ENCODE peak calls at places on chromosomes 4 and X, in eight cellular contexts. Q is NCI-H1105 treated with DMSO at 0.1 percent for 48 hours; A is mucosa of gallbladder; K is NB4; U is activated CD8-positive, alpha-beta T cell treated with anti-CD3 and anti-CD28 coated beads for 36 hours; S is neuronal stem cell; L is CD8-positive, alpha-beta T cell; I is SW480. F is an unnamed sample.

GRCh38 chrX:113009837-113010236 is 169.2 kb upstream of the AMOT start:
- DNase-seq in Q (no peak), A (no peak), K (no peak), U (no peak), S (no peak), L (no peak), I (no peak), F (no peak)

GRCh38 chr4:169446824-169447223 is 165.6 kb downstream of the NEK1 start:
- DNase-seq in Q (no peak), A (no peak), K (no peak), U (no peak), S (no peak), L (no peak), I (no peak), F (no peak)

GRCh38 chr4:37682701-37683401 is 3.3 kb downstream of the RELL1 start:
- DNase-seq in Q (no peak), A (no peak), K (peak; percentile 56), U (peak; percentile 51), S (no peak), L (no peak), I (no peak), F (no peak)

GRCh38 chr4:72857216-72857615 is 212.3 kb downstream of the COX18 start:
- DNase-seq in Q (no peak), A (no peak), K (no peak), U (no peak), S (no peak), L (no peak), I (no peak), F (no peak)

GRCh38 chrX:72712094-72712755 is 1.9 kb downstream of the PHKA1 start:
- DNase-seq in Q (no peak), A (no peak), K (peak; percentile 53), U (no peak), S (no peak), L (no peak), I (no peak), F (no peak)

GRCh38 chr4:4633431-4633830 is 91.6 kb upstream of the STX18 start:
- DNase-seq in Q (no peak), A (no peak), K (no peak), U (no peak), S (no peak), L (no peak), I (no peak), F (no peak)

GRCh38 chrX:136694491-136695087 is 46.6 kb downstream of the CD40LG start:
- DNase-seq in Q (peak; percentile 53), A (no peak), K (peak; percentile 52), U (peak; percentile 17), S (peak; percentile 30), L (no peak), I (peak; percentile 39), F (peak; percentile 19)

GRCh38 chrX:79721234-79721633 is 293.3 kb upstream of the TBX22 start:
- DNase-seq in Q (no peak), A (no peak), K (no peak), U (no peak), S (no peak), L (no peak), I (no peak), F (no peak)

GRCh38 chr4:51842167-51842553 is 793 bp upstream of the DCUN1D4 start:
- DNase-seq in Q (no peak), A (no peak), K (no peak), U (peak; percentile 14), S (no peak), L (no peak), I (peak; percentile 32), F (no peak)

GRCh38 chrX:132751043-132751690 is 207.3 kb downstream of the HS6ST2 start:
- DNase-seq in Q (no peak), A (no peak), K (no peak), U (no peak), S (no peak), L (no peak), I (no peak), F (peak; percentile 41)

GRCh38 chrX:20211261-20211786 is 55.4 kb downstream of the RPS6KA3 start:
- DNase-seq in Q (no peak), A (no peak), K (no peak), U (no peak), S (no peak), L (no peak), I (no peak), F (no peak)

GRCh38 chr4:21544410-21544809 is 404.2 kb downstream of the KCNIP4 start:
- DNase-seq in Q (no peak), A (no peak), K (no peak), U (no peak), S (no peak), L (no peak), I (no peak), F (no peak)

GRCh38 chrX:117743469-117744251 is 372.9 kb downstream of the KLHL13 start:
- DNase-seq in Q (peak; percentile 14), A (no peak), K (peak; percentile 13), U (no peak), S (no peak), L (no peak), I (no peak), F (no peak)

GRCh38 chr4:138235419-138235952 is 6.7 kb downstream of the SLC7A11 start:
- DNase-seq in Q (no peak), A (no peak), K (peak; percentile 41), U (no peak), S (no peak), L (no peak), I (no peak), F (no peak)

GRCh38 chr4:81257021-81257420 is 42.0 kb upstream of the PRKG2 start:
- DNase-seq in Q (no peak), A (no peak), K (no peak), U (no peak), S (no peak), L (no peak), I (no peak), F (no peak)

GRCh38 chr4:23083391-23083790 is 390.7 kb downstream of the GBA3 start:
- DNase-seq in Q (no peak), A (no peak), K (no peak), U (no peak), S (no peak), L (no peak), I (no peak), F (no peak)

GRCh38 chrX:38880460-38880859 is 79.2 kb downstream of the MID1IP1 start:
- DNase-seq in Q (no peak), A (no peak), K (peak; percentile 44), U (no peak), S (no peak), L (no peak), I (peak; percentile 64), F (peak; percentile 19)

GRCh38 chr4:142095886-142096605 is 459.7 kb downstream of the IL15 start:
- DNase-seq in Q (peak; percentile 88), A (peak; percentile 37), K (no peak), U (no peak), S (no peak), L (no peak), I (peak; percentile 3), F (peak; percentile 39)

GRCh38 chrX:84188320-84188834 is 378 bp upstream of the RPS6KA6 start:
- DNase-seq in Q (peak; percentile 80), A (peak; percentile 31), K (no peak), U (peak; percentile 6), S (no peak), L (no peak), I (peak; percentile 64), F (peak; percentile 80)

GRCh38 chr4:177047851-177048174 is 255.1 kb upstream of the VEGFC start:
- DNase-seq in Q (no peak), A (no peak), K (no peak), U (no peak), S (no peak), L (no peak), I (no peak), F (no peak)

GRCh38 chr4:106266201-106266600 is 49.8 kb downstream of the TBCK start:
- DNase-seq in Q (peak; percentile 27), A (no peak), K (peak; percentile 60), U (no peak), S (no peak), L (no peak), I (peak; percentile 27), F (no peak)

GRCh38 chr4:135277116-135277979 is 1075.8 kb upstream of the PABPC4L start:
- DNase-seq in Q (no peak), A (no peak), K (no peak), U (no peak), S (no peak), L (no peak), I (no peak), F (no peak)

GRCh38 chrX:40175416-40176255 is 77.9 kb upstream of the BCOR start:
- DNase-seq in Q (no peak), A (peak; percentile 67), K (peak; percentile 93), U (peak; percentile 80), S (no peak), L (peak; percentile 68), I (peak; percentile 83), F (peak; percentile 65)

GRCh38 chrX:19593684-19594083 is 78.4 kb upstream of the MAP3K15 start:
- DNase-seq in Q (peak; percentile 12), A (no peak), K (peak; percentile 45), U (peak; percentile 36), S (no peak), L (no peak), I (peak; percentile 42), F (peak; percentile 4)

GRCh38 chrX:108171671-108172070 is 80.1 kb downstream of the ATG4A start:
- DNase-seq in Q (no peak), A (no peak), K (no peak), U (no peak), S (no peak), L (no peak), I (no peak), F (no peak)

GRCh38 chr4:28966982-28967381 is 1753.2 kb upstream of the PCDH7 start:
- DNase-seq in Q (no peak), A (no peak), K (no peak), U (no peak), S (no peak), L (no peak), I (no peak), F (no peak)

GRCh38 chr4:111639120-111639519 is 506.1 kb upstream of the FAM241A start:
- DNase-seq in Q (no peak), A (no peak), K (no peak), U (no peak), S (no peak), L (no peak), I (no peak), F (no peak)

GRCh38 chrX:123422875-123423274 is 238.8 kb downstream of the GRIA3 start:
- DNase-seq in Q (no peak), A (no peak), K (peak; percentile 9), U (no peak), S (no peak), L (no peak), I (peak; percentile 21), F (no peak)